ENCODE peak calls at places on chromosomes 3 and 15, in eight cellular contexts. H is stimulated activated CD4-positive, alpha-beta T cell treated with anti-CD3 and anti-CD28 coated beads, Interleukin-4, amount 100 ng/mL, for 1 hour; Z is T-helper 9 cell; V is NCI-H2171; F is neural crest cell; L is EL; S is T-cell; N is IMR-90. I is an unnamed sample.

GRCh38 chr3:4830586-4830914 is 148.7 kb upstream of the BHLHE40 start:
- DNase-seq in V (no peak), F (no peak), Z (no peak), L (no peak), N (no peak), S (peak), H (no peak), I (no peak)

GRCh38 chr3:71497367-71497925 is 86.1 kb downstream of the FOXP1 start:
- DNase-seq in V (no peak), N (no peak), S (no peak), H (no peak), F (no peak), Z (no peak), L (no peak), I (no peak)

GRCh38 chr3:85427467-85427866 is 468.7 kb downstream of the CADM2 start:
- DNase-seq in S (no peak), F (no peak), H (no peak), N (no peak), V (no peak), L (no peak), Z (no peak), I (no peak)

GRCh38 chr3:108662141-108662738 is 72.7 kb downstream of the DZIP3 start:
- DNase-seq in V (peak), F (peak), N (peak), S (peak), H (peak), Z (peak), L (peak), I (peak)

GRCh38 chr15:71294636-71295241 is 179.5 kb downstream of the THSD4 start:
- DNase-seq in S (no peak), F (no peak), N (peak), H (no peak), L (peak), V (no peak), Z (no peak), I (no peak)

GRCh38 chr15:25797511-25798206 is 65.5 kb downstream of the ATP10A start:
- DNase-seq in L (no peak), H (no peak), Z (no peak), N (peak), S (no peak), F (no peak), V (no peak), I (no peak)

GRCh38 chr3:135349254-135349948 is 554.3 kb downstream of the EPHB1 start:
- DNase-seq in V (no peak), S (no peak), H (no peak), L (no peak), Z (no peak), N (no peak), F (no peak), I (no peak)

GRCh38 chr3:46710229-46710628 is 7.4 kb downstream of the PRSS50 start:
- DNase-seq in N (no peak), L (no peak), F (no peak), S (no peak), Z (no peak), H (no peak), V (no peak), I (no peak)

GRCh38 chr3:132210476-132211346 is 106.5 kb upstream of the ACP3 start:
- DNase-seq in V (peak), L (no peak), H (peak), N (no peak), Z (no peak), S (no peak), F (peak), I (no peak)

GRCh38 chr15:75640483-75641175 is 605 bp upstream of the IMP3 start:
- DNase-seq in F (no peak), Z (peak), N (peak), V (peak), L (peak), H (peak), S (peak), I (peak)

GRCh38 chr3:126551839-126552687 is 6.7 kb downstream of the C3orf22 start:
- DNase-seq in V (no peak), N (no peak), H (no peak), L (no peak), Z (no peak), S (no peak), F (no peak), I (no peak)

GRCh38 chr3:167162083-167162482 is 218.0 kb downstream of the ZBBX start:
- DNase-seq in V (no peak), S (no peak), Z (no peak), L (no peak), H (no peak), N (no peak), F (no peak), I (no peak)

GRCh38 chr15:47196057-47196456 is 521.2 kb upstream of the SEMA6D start:
- DNase-seq in F (peak), V (peak), H (peak), L (peak), N (peak), Z (no peak), S (peak), I (peak)

GRCh38 chr3:146161725-146162047 is 702 bp upstream of the PLOD2 start:
- DNase-seq in V (no peak), F (no peak), L (no peak), H (no peak), S (no peak), Z (no peak), N (peak), I (no peak)

GRCh38 chr3:196965804-196966173 is 2.8 kb downstream of the PIGZ start:
- DNase-seq in H (no peak), N (no peak), S (no peak), L (no peak), V (no peak), F (no peak), Z (no peak), I (no peak)

GRCh38 chr15:89893027-89893426 is 767 bp downstream of the AP3S2 start:
- DNase-seq in F (no peak), S (no peak), H (no peak), L (no peak), N (peak), Z (no peak), V (no peak), I (no peak)

GRCh38 chr15:68386587-68387287 is 45.2 kb downstream of the ITGA11 start:
- DNase-seq in S (no peak), L (no peak), Z (no peak), F (no peak), N (no peak), V (no peak), H (no peak), I (no peak)

GRCh38 chr15:73359653-73360052 is 9.1 kb downstream of the HCN4 start:
- DNase-seq in S (no peak), F (no peak), L (no peak), Z (no peak), N (no peak), H (no peak), V (no peak), I (no peak)

I was measured in naive B cell.